ENCODE peak calls at places on chromosomes 4 and X, in four cellular contexts. Z, A, N and V are unnamed samples. For H3K36me3, H3K9me3 and H3K4me1, the result is how much of the 10 kb centered on the place peaks cover.

GRCh38 chr4:89268572-89269180 is 38.9 kb downstream of the GPRIN3 start:
- DNase-seq in N (no peak), Z (no peak), A (no peak), V (no peak)

GRCh38 chr4:188372051-188372450 is 232.8 kb downstream of the TRIML1 start:
- DNase-seq in N (peak), A (no peak), Z (no peak), V (no peak)

GRCh38 chr4:2791518-2792395 is 1.1 kb upstream of the SH3BP2 start:
- DNase-seq in Z (peak), N (no peak), A (peak), V (no peak)

GRCh38 chr4:76611611-76612010 is 176.6 kb downstream of the SHROOM3 start:
- DNase-seq in N (no peak), Z (no peak), A (no peak), V (no peak)

GRCh38 chr4:15653430-15653829 is 1.7 kb downstream of the FBXL5 start:
- DNase-seq in A (no peak), N (no peak), Z (no peak), V (no peak)

GRCh38 chrX:115494133-115494532 is 66.8 kb upstream of the PLS3 start:
- DNase-seq in N (no peak), Z (no peak), A (no peak), V (no peak)

GRCh38 chr4:24527371-24527770 is 57.0 kb downstream of the DHX15 start:
- DNase-seq in A (no peak), N (no peak), Z (no peak), V (no peak)

GRCh38 chr4:88107406-88108107 is 50.9 kb downstream of the ABCG2 start:
- DNase-seq in N (peak), Z (no peak), A (no peak), V (no peak)

GRCh38 chr4:113434247-113434587 is 327.3 kb downstream of the CAMK2D start:
- DNase-seq in N (peak), A (no peak), Z (no peak), V (no peak)

GRCh38 chr4:6308890-6309643 is 39.4 kb downstream of the WFS1 start:
- DNase-seq in Z (no peak), A (no peak), N (no peak), V (peak)

GRCh38 chr4:67678612-67679011 is 22.3 kb downstream of the UBA6 start:
- DNase-seq in N (no peak), Z (no peak), A (no peak), V (no peak)

GRCh38 chr4:80184053-80184790 is 13.1 kb upstream of the PRDM8 start:
- DNase-seq in N (peak), A (peak), Z (peak), V (peak)

GRCh38 chr4:103934178-103934789 is 214.5 kb upstream of the TACR3 start:
- DNase-seq in A (no peak), Z (no peak), N (peak), V (no peak)

GRCh38 chr4:33649015-33649414 is 2595.3 kb downstream of the ARAP2 start:
- DNase-seq in N (peak), Z (no peak), A (no peak), V (no peak)

GRCh38 chr4:114277690-114278089 is 298.2 kb upstream of the ARSJ start:
- DNase-seq in N (no peak), A (no peak), Z (no peak), V (no peak)

GRCh38 chr4:57102050-57102564 is 8.1 kb downstream of the IGFBP7 start:
- DNase-seq in Z (peak), N (peak), A (peak), V (no peak)

GRCh38 chr4:166538491-166539005 is 665.5 kb downstream of the TLL1 start:
- DNase-seq in A (no peak), N (no peak), Z (no peak), V (no peak)

GRCh38 chrX:44432641-44433040 is 89.2 kb upstream of the EFHC2 start:
- DNase-seq in Z (no peak), N (peak), A (no peak), V (no peak)

GRCh38 chrX:11953615-11954014 is 184.7 kb upstream of the FRMPD4 start:
- DNase-seq in A (no peak), Z (no peak), N (peak), V (no peak)

GRCh38 chr4:90815569-90815968 is 688.4 kb downstream of the CCSER1 start:
- DNase-seq in Z (no peak), A (no peak), N (no peak), V (no peak)

GRCh38 chr4:43251760-43252317 is 359.3 kb downstream of the GRXCR1 start:
- DNase-seq in A (no peak), N (peak), Z (no peak), V (no peak)

GRCh38 chrX:16783452-16783851 is 2.8 kb upstream of the TXLNG start:
- DNase-seq in A (no peak), Z (no peak), N (no peak), V (no peak)

GRCh38 chrX:103811858-103812257 is 20.2 kb downstream of the RAB9B start:
- DNase-seq in Z (no peak), N (no peak), A (no peak), V (no peak)

GRCh38 chrX:17376381-17377046 is 1.5 kb downstream of the NHS start:
- DNase-seq in Z (peak), N (no peak), A (no peak), V (no peak)

GRCh38 chr4:126738926-126739325 is 893.8 kb upstream of the INTU start:
- DNase-seq in Z (no peak), N (peak), A (no peak), V (no peak)

GRCh38 chr4:162350331-162350730 is 186.5 kb upstream of the FSTL5 start:
- DNase-seq in A (no peak), N (no peak), Z (no peak), V (no peak)

GRCh38 chrX:113048480-113048879 is 207.8 kb upstream of the AMOT start:
- DNase-seq in N (no peak), Z (no peak), A (no peak), V (no peak)

GRCh38 chrX:120271218-120271617 is 20.6 kb downstream of the ZBTB33 start:
- DNase-seq in Z (no peak), N (no peak), A (no peak), V (no peak)

GRCh38 chr4:140427919-140428471 is 547 bp upstream of the CLGN start:
- DNase-seq in N (peak), Z (no peak), A (no peak), V (no peak)

GRCh38 chr4:5212255-5213032 is 161.2 kb downstream of the STK32B start:
- DNase-seq in A (no peak), Z (no peak), N (no peak), V (no peak)

GRCh38 chr4:70183168-70183939 is 12.2 kb upstream of the ODAM start:
- DNase-seq in Z (no peak), N (peak), A (no peak), V (no peak)

GRCh38 chr4:16573181-16573580 is 325.3 kb downstream of the LDB2 start:
- DNase-seq in Z (no peak), A (no peak), N (peak), V (no peak)

GRCh38 chr4:169270156-169270809 is 473 bp downstream of the SH3RF1 start:
- DNase-seq in N (peak), Z (peak), A (peak), V (no peak)

GRCh38 chr4:7760706-7761105 is 179.0 kb downstream of the AFAP1 start:
- DNase-seq in N (no peak), Z (no peak), A (no peak), V (no peak)

GRCh38 chr4:7761312-7761711 is 178.3 kb downstream of the AFAP1 start:
- DNase-seq in N (no peak), A (no peak), Z (no peak), V (no peak)

GRCh38 chr4:7759221-7759620 is 180.4 kb downstream of the AFAP1 start:
- DNase-seq in Z (no peak), A (no peak), N (no peak), V (peak)

GRCh38 chr4:7759635-7760034 is 180.0 kb downstream of the AFAP1 start:
- DNase-seq in A (no peak), Z (no peak), N (no peak), V (no peak)

GRCh38 chr4:7760228-7760627 is 179.4 kb downstream of the AFAP1 start:
- DNase-seq in A (no peak), N (no peak), Z (no peak), V (no peak)
- H3K36me3 ChIP-seq in A (under half), N (under half), Z (under half), V (under half)

GRCh38 chrX:106952089-106952488 is 31.9 kb downstream of the CLDN2 start:
- DNase-seq in N (no peak), A (no peak), Z (no peak), V (no peak)
- H3K9me3 ChIP-seq in N (under half), A (under half), Z (under half), V (under half)

GRCh38 chr4:74624351-74625151 is 169.8 kb downstream of the BTC start:
- DNase-seq in N (peak), Z (no peak), A (no peak), V (no peak)
- H3K4me1 ChIP-seq in N (under half), Z (under half), A (under half), V (under half)

GRCh38 chr4:48853604-48854394 is 22.9 kb downstream of the OCIAD1 start:
- DNase-seq in A (no peak), Z (no peak), N (no peak), V (no peak)
- H3K36me3 ChIP-seq in A (under half), Z (under half), N (under half), V (under half)

GRCh38 chrX:145923376-145923775 is 105.7 kb downstream of the SLITRK2 start:
- DNase-seq in N (no peak), Z (no peak), A (no peak), V (no peak)
- H3K9me3 ChIP-seq in N (under half), Z (under half), A (under half), V (under half)

GRCh38 chr4:86950835-86951525 is 16.2 kb downstream of the AFF1 start:
- DNase-seq in A (no peak), N (no peak), Z (no peak), V (no peak)
- H3K4me1 ChIP-seq in A (under half), N (under half), Z (under half), V (under half)

DNA sequence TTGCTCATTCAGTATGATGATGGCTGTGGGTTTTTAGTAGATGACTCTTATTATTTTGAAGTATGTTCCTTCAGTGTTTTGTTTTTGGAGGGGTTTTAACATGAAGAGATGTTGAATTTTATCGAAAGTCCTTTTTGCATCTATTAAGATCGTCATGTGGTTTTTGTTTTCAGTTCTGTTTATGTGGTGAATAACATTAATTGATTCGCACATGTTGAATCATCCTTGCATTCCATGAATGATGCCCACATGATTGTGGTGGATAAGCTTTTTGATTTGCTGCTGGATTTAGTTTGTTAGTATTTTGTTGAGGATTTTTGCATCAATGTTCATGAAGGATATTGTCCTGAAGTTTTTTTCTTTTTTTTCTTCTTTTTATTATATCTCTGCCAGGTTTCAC is 347.4 kb upstream of the EPHA5 start:
- DNase-seq in A (no peak), N (no peak), Z (no peak), V (no peak)
- H3K36me3 ChIP-seq in A (under half), N (under half), Z (under half), V (under half)